ENCODE peak calls at places on chromosomes 2 and 18, in seven cellular contexts. One of them, this sample, is unnamed.

GRCh38 chr2:26770986-26771586 is 7.0 kb downstream of the SLC35F6 start:
- DNase-seq in Kasumi-1: no peak
- DNase-seq in GM04504: peak
- DNase-seq in NCI-H1092: no peak
- DNase-seq in NAMALWA: peak
- DNase-seq in activated naive CD4-positive, alpha-beta T cell treated with anti-CD3 and anti-CD28 coated beads, Interleukin-2, amount 10 ng/mL, durations not matched to agents 7 days and 5 days: peak
- DNase-seq in NCI-H1694: peak
- DNase-seq in this sample: peak

GRCh38 chr2:161373939-161374338 is 42.2 kb upstream of the TBR1 start:
- DNase-seq in Kasumi-1: no peak
- DNase-seq in GM04504: peak
- DNase-seq in NCI-H1092: no peak
- DNase-seq in NAMALWA: no peak
- DNase-seq in activated naive CD4-positive, alpha-beta T cell treated with anti-CD3 and anti-CD28 coated beads, Interleukin-2, amount 10 ng/mL, durations not matched to agents 7 days and 5 days: no peak
- DNase-seq in NCI-H1694: no peak
- DNase-seq in this sample: no peak

GRCh38 chr2:71599646-71600236 is 146.4 kb downstream of the DYSF start:
- DNase-seq in Kasumi-1: no peak
- DNase-seq in GM04504: no peak
- DNase-seq in NCI-H1092: no peak
- DNase-seq in NAMALWA: no peak
- DNase-seq in activated naive CD4-positive, alpha-beta T cell treated with anti-CD3 and anti-CD28 coated beads, Interleukin-2, amount 10 ng/mL, durations not matched to agents 7 days and 5 days: no peak
- DNase-seq in NCI-H1694: no peak
- DNase-seq in this sample: no peak

GRCh38 chr2:75592028-75592427 is 31.3 kb upstream of the EVA1A start:
- DNase-seq in Kasumi-1: no peak
- DNase-seq in GM04504: no peak
- DNase-seq in NCI-H1092: no peak
- DNase-seq in NAMALWA: no peak
- DNase-seq in activated naive CD4-positive, alpha-beta T cell treated with anti-CD3 and anti-CD28 coated beads, Interleukin-2, amount 10 ng/mL, durations not matched to agents 7 days and 5 days: no peak
- DNase-seq in NCI-H1694: no peak
- DNase-seq in this sample: no peak

GRCh38 chr2:229416116-229416694 is 145.1 kb upstream of the PID1 start:
- DNase-seq in Kasumi-1: peak
- DNase-seq in GM04504: no peak
- DNase-seq in NCI-H1092: no peak
- DNase-seq in NAMALWA: no peak
- DNase-seq in activated naive CD4-positive, alpha-beta T cell treated with anti-CD3 and anti-CD28 coated beads, Interleukin-2, amount 10 ng/mL, durations not matched to agents 7 days and 5 days: no peak
- DNase-seq in NCI-H1694: no peak
- DNase-seq in this sample: no peak

GRCh38 chr2:206084870-206085741 is 868 bp downstream of the INO80D start:
- DNase-seq in Kasumi-1: peak
- DNase-seq in GM04504: no peak
- DNase-seq in NCI-H1092: no peak
- DNase-seq in NAMALWA: peak
- DNase-seq in activated naive CD4-positive, alpha-beta T cell treated with anti-CD3 and anti-CD28 coated beads, Interleukin-2, amount 10 ng/mL, durations not matched to agents 7 days and 5 days: peak
- DNase-seq in NCI-H1694: peak
- DNase-seq in this sample: peak

GRCh38 chr2:28164280-28164801 is 228.3 kb upstream of the FOSL2 start:
- DNase-seq in Kasumi-1: no peak
- DNase-seq in GM04504: peak
- DNase-seq in NCI-H1092: no peak
- DNase-seq in NAMALWA: no peak
- DNase-seq in activated naive CD4-positive, alpha-beta T cell treated with anti-CD3 and anti-CD28 coated beads, Interleukin-2, amount 10 ng/mL, durations not matched to agents 7 days and 5 days: no peak
- DNase-seq in NCI-H1694: peak
- DNase-seq in this sample: no peak

GRCh38 chr2:19712850-19713249 is 188.9 kb downstream of the TTC32 start:
- DNase-seq in Kasumi-1: no peak
- DNase-seq in GM04504: no peak
- DNase-seq in NCI-H1092: no peak
- DNase-seq in NAMALWA: no peak
- DNase-seq in activated naive CD4-positive, alpha-beta T cell treated with anti-CD3 and anti-CD28 coated beads, Interleukin-2, amount 10 ng/mL, durations not matched to agents 7 days and 5 days: no peak
- DNase-seq in NCI-H1694: no peak
- DNase-seq in this sample: no peak

GRCh38 chr2:38148501-38148900 is 72.5 kb upstream of the CYP1B1 start:
- DNase-seq in Kasumi-1: no peak
- DNase-seq in GM04504: no peak
- DNase-seq in NCI-H1092: no peak
- DNase-seq in NAMALWA: no peak
- DNase-seq in activated naive CD4-positive, alpha-beta T cell treated with anti-CD3 and anti-CD28 coated beads, Interleukin-2, amount 10 ng/mL, durations not matched to agents 7 days and 5 days: no peak
- DNase-seq in NCI-H1694: no peak
- DNase-seq in this sample: no peak

GRCh38 chr18:400466-400865 is 100.0 kb downstream of the COLEC12 start:
- DNase-seq in Kasumi-1: no peak
- DNase-seq in GM04504: peak
- DNase-seq in NCI-H1092: no peak
- DNase-seq in NAMALWA: no peak
- DNase-seq in activated naive CD4-positive, alpha-beta T cell treated with anti-CD3 and anti-CD28 coated beads, Interleukin-2, amount 10 ng/mL, durations not matched to agents 7 days and 5 days: no peak
- DNase-seq in NCI-H1694: no peak
- DNase-seq in this sample: no peak

GRCh38 chr2:127012868-127013267 is 94.1 kb downstream of the BIN1 start:
- DNase-seq in Kasumi-1: no peak
- DNase-seq in GM04504: no peak
- DNase-seq in NCI-H1092: no peak
- DNase-seq in NAMALWA: no peak
- DNase-seq in activated naive CD4-positive, alpha-beta T cell treated with anti-CD3 and anti-CD28 coated beads, Interleukin-2, amount 10 ng/mL, durations not matched to agents 7 days and 5 days: no peak
- DNase-seq in NCI-H1694: no peak
- DNase-seq in this sample: no peak

GRCh38 chr18:3151379-3152264 is 68.1 kb downstream of the MYOM1 start:
- DNase-seq in Kasumi-1: peak
- DNase-seq in GM04504: no peak
- DNase-seq in NCI-H1092: no peak
- DNase-seq in NAMALWA: peak
- DNase-seq in activated naive CD4-positive, alpha-beta T cell treated with anti-CD3 and anti-CD28 coated beads, Interleukin-2, amount 10 ng/mL, durations not matched to agents 7 days and 5 days: no peak
- DNase-seq in NCI-H1694: peak
- DNase-seq in this sample: no peak

GRCh38 chr2:45009303-45009927 is at the start of gene SIX2:
- DNase-seq in Kasumi-1: peak
- DNase-seq in GM04504: peak
- DNase-seq in NCI-H1092: peak
- DNase-seq in NAMALWA: no peak
- DNase-seq in activated naive CD4-positive, alpha-beta T cell treated with anti-CD3 and anti-CD28 coated beads, Interleukin-2, amount 10 ng/mL, durations not matched to agents 7 days and 5 days: no peak
- DNase-seq in NCI-H1694: peak
- DNase-seq in this sample: no peak

GRCh38 chr2:170222298-170222697 is 44.4 kb downstream of the MYO3B start:
- DNase-seq in Kasumi-1: no peak
- DNase-seq in GM04504: no peak
- DNase-seq in NCI-H1092: no peak
- DNase-seq in NAMALWA: no peak
- DNase-seq in activated naive CD4-positive, alpha-beta T cell treated with anti-CD3 and anti-CD28 coated beads, Interleukin-2, amount 10 ng/mL, durations not matched to agents 7 days and 5 days: no peak
- DNase-seq in NCI-H1694: no peak
- DNase-seq in this sample: no peak

GRCh38 chr2:173119069-173119807 is 43.6 kb downstream of the MAP3K20 start:
- DNase-seq in Kasumi-1: no peak
- DNase-seq in GM04504: peak
- DNase-seq in NCI-H1092: peak
- DNase-seq in NAMALWA: no peak
- DNase-seq in activated naive CD4-positive, alpha-beta T cell treated with anti-CD3 and anti-CD28 coated beads, Interleukin-2, amount 10 ng/mL, durations not matched to agents 7 days and 5 days: no peak
- DNase-seq in NCI-H1694: peak
- DNase-seq in this sample: no peak

GRCh38 chr2:232318175-232318855 is 60.2 kb upstream of the ALPP start:
- DNase-seq in Kasumi-1: no peak
- DNase-seq in GM04504: no peak
- DNase-seq in NCI-H1092: no peak
- DNase-seq in NAMALWA: no peak
- DNase-seq in activated naive CD4-positive, alpha-beta T cell treated with anti-CD3 and anti-CD28 coated beads, Interleukin-2, amount 10 ng/mL, durations not matched to agents 7 days and 5 days: peak
- DNase-seq in NCI-H1694: no peak
- DNase-seq in this sample: no peak

GRCh38 chr2:217953011-217953481 is 49.7 kb downstream of the TNS1 start:
- DNase-seq in Kasumi-1: no peak
- DNase-seq in GM04504: no peak
- DNase-seq in NCI-H1092: no peak
- DNase-seq in NAMALWA: no peak
- DNase-seq in activated naive CD4-positive, alpha-beta T cell treated with anti-CD3 and anti-CD28 coated beads, Interleukin-2, amount 10 ng/mL, durations not matched to agents 7 days and 5 days: peak
- DNase-seq in NCI-H1694: no peak
- DNase-seq in this sample: no peak

GRCh38 chr18:36130883-36131653 is 1.4 kb downstream of the ELP2 start:
- DNase-seq in Kasumi-1: no peak
- DNase-seq in GM04504: no peak
- DNase-seq in NCI-H1092: no peak
- DNase-seq in NAMALWA: no peak
- DNase-seq in activated naive CD4-positive, alpha-beta T cell treated with anti-CD3 and anti-CD28 coated beads, Interleukin-2, amount 10 ng/mL, durations not matched to agents 7 days and 5 days: no peak
- DNase-seq in NCI-H1694: no peak
- DNase-seq in this sample: no peak

GRCh38 chr18:48715651-48716354 is 177.0 kb downstream of the CTIF start:
- DNase-seq in Kasumi-1: peak
- DNase-seq in GM04504: no peak
- DNase-seq in NCI-H1092: no peak
- DNase-seq in NAMALWA: peak
- DNase-seq in activated naive CD4-positive, alpha-beta T cell treated with anti-CD3 and anti-CD28 coated beads, Interleukin-2, amount 10 ng/mL, durations not matched to agents 7 days and 5 days: no peak
- DNase-seq in NCI-H1694: no peak
- DNase-seq in this sample: no peak

GRCh38 chr2:143128681-143129580 is at the start of gene ARHGAP15:
- DNase-seq in Kasumi-1: peak
- DNase-seq in GM04504: no peak
- DNase-seq in NCI-H1092: no peak
- DNase-seq in NAMALWA: peak
- DNase-seq in activated naive CD4-positive, alpha-beta T cell treated with anti-CD3 and anti-CD28 coated beads, Interleukin-2, amount 10 ng/mL, durations not matched to agents 7 days and 5 days: peak
- DNase-seq in NCI-H1694: no peak
- DNase-seq in this sample: peak

GRCh38 chr2:148998162-148998830 is 40.2 kb upstream of the LYPD6B start:
- DNase-seq in Kasumi-1: no peak
- DNase-seq in GM04504: no peak
- DNase-seq in NCI-H1092: no peak
- DNase-seq in NAMALWA: no peak
- DNase-seq in activated naive CD4-positive, alpha-beta T cell treated with anti-CD3 and anti-CD28 coated beads, Interleukin-2, amount 10 ng/mL, durations not matched to agents 7 days and 5 days: no peak
- DNase-seq in NCI-H1694: peak
- DNase-seq in this sample: no peak

GRCh38 chr2:236749346-236749745 is 179.7 kb downstream of the ACKR3 start:
- DNase-seq in Kasumi-1: no peak
- DNase-seq in GM04504: peak
- DNase-seq in NCI-H1092: no peak
- DNase-seq in NAMALWA: no peak
- DNase-seq in activated naive CD4-positive, alpha-beta T cell treated with anti-CD3 and anti-CD28 coated beads, Interleukin-2, amount 10 ng/mL, durations not matched to agents 7 days and 5 days: no peak
- DNase-seq in NCI-H1694: no peak
- DNase-seq in this sample: no peak

GRCh38 chr18:10051877-10052631 is 138.2 kb downstream of the VAPA start:
- DNase-seq in Kasumi-1: no peak
- DNase-seq in GM04504: peak
- DNase-seq in NCI-H1092: no peak
- DNase-seq in NAMALWA: no peak
- DNase-seq in activated naive CD4-positive, alpha-beta T cell treated with anti-CD3 and anti-CD28 coated beads, Interleukin-2, amount 10 ng/mL, durations not matched to agents 7 days and 5 days: no peak
- DNase-seq in NCI-H1694: no peak
- DNase-seq in this sample: no peak

GRCh38 chr2:108971661-108972566 is 17.1 kb downstream of the EDAR start:
- DNase-seq in Kasumi-1: no peak
- DNase-seq in GM04504: peak
- DNase-seq in NCI-H1092: no peak
- DNase-seq in NAMALWA: no peak
- DNase-seq in activated naive CD4-positive, alpha-beta T cell treated with anti-CD3 and anti-CD28 coated beads, Interleukin-2, amount 10 ng/mL, durations not matched to agents 7 days and 5 days: no peak
- DNase-seq in NCI-H1694: no peak
- DNase-seq in this sample: no peak

GRCh38 chr2:126534508-126534907 is 121.5 kb upstream of the GYPC start:
- DNase-seq in Kasumi-1: peak
- DNase-seq in GM04504: no peak
- DNase-seq in NCI-H1092: no peak
- DNase-seq in NAMALWA: no peak
- DNase-seq in activated naive CD4-positive, alpha-beta T cell treated with anti-CD3 and anti-CD28 coated beads, Interleukin-2, amount 10 ng/mL, durations not matched to agents 7 days and 5 days: peak
- DNase-seq in NCI-H1694: no peak
- DNase-seq in this sample: no peak

GRCh38 chr2:96873651-96874096 is 3.8 kb upstream of the SEMA4C start:
- DNase-seq in Kasumi-1: no peak
- DNase-seq in GM04504: no peak
- DNase-seq in NCI-H1092: no peak
- DNase-seq in NAMALWA: no peak
- DNase-seq in activated naive CD4-positive, alpha-beta T cell treated with anti-CD3 and anti-CD28 coated beads, Interleukin-2, amount 10 ng/mL, durations not matched to agents 7 days and 5 days: no peak
- DNase-seq in NCI-H1694: no peak
- DNase-seq in this sample: no peak

GRCh38 chr18:32891797-32892196 is 119.0 kb upstream of the KLHL14 start:
- DNase-seq in Kasumi-1: no peak
- DNase-seq in GM04504: no peak
- DNase-seq in NCI-H1092: no peak
- DNase-seq in NAMALWA: no peak
- DNase-seq in activated naive CD4-positive, alpha-beta T cell treated with anti-CD3 and anti-CD28 coated beads, Interleukin-2, amount 10 ng/mL, durations not matched to agents 7 days and 5 days: no peak
- DNase-seq in NCI-H1694: no peak
- DNase-seq in this sample: no peak

GRCh38 chr2:97733341-97734035 is 20.1 kb downstream of the ZAP70 start:
- DNase-seq in Kasumi-1: no peak
- DNase-seq in GM04504: no peak
- DNase-seq in NCI-H1092: no peak
- DNase-seq in NAMALWA: no peak
- DNase-seq in activated naive CD4-positive, alpha-beta T cell treated with anti-CD3 and anti-CD28 coated beads, Interleukin-2, amount 10 ng/mL, durations not matched to agents 7 days and 5 days: no peak
- DNase-seq in NCI-H1694: no peak
- DNase-seq in this sample: no peak

GRCh38 chr18:11387880-11388279 is 221.5 kb upstream of the SLC35G4 start:
- DNase-seq in Kasumi-1: peak
- DNase-seq in GM04504: no peak
- DNase-seq in NCI-H1092: no peak
- DNase-seq in NAMALWA: peak
- DNase-seq in activated naive CD4-positive, alpha-beta T cell treated with anti-CD3 and anti-CD28 coated beads, Interleukin-2, amount 10 ng/mL, durations not matched to agents 7 days and 5 days: no peak
- DNase-seq in NCI-H1694: peak
- DNase-seq in this sample: no peak